ENCODE peak calls at places on chromosomes 2 and 18, in nine cellular contexts. K is sigmoid colon, V is Panc1, A is cardiac muscle cell, F is BJ, D is aorta, H is HCT116, U is cardiac fibroblast, O is epithelial cell of proximal tubule. Z is an unnamed sample.
A peak's percentile ranks its signal among the peaks of the same experiment; 100 is the strongest.

GRCh38 chr2:80048296-80048695 is 256.3 kb downstream of the LRRTM1 start:
- DNase-seq in K (no peak), V (no peak), A (no peak), F (no peak), D (no peak), H (no peak), U (no peak), O (no peak), Z (no peak)

GRCh38 chr2:96949701-96950350 is 36.6 kb downstream of the FAM178B start:
- DNase-seq in K (no peak), V (no peak), A (no peak), F (no peak), D (peak; percentile 40), H (no peak), U (no peak), O (no peak), Z (no peak)

GRCh38 chr2:110678457-110679336 is 834 bp upstream of the BUB1 start:
- DNase-seq in K (peak; percentile 67), V (no peak), A (peak; percentile 46), F (no peak), D (peak; percentile 43), H (no peak), U (peak; percentile 20), O (no peak), Z (no peak)

GRCh38 chr18:26710460-26711096 is 154.9 kb downstream of the AQP4 start:
- DNase-seq in K (no peak), V (no peak), A (peak; percentile 8), F (no peak), D (no peak), H (no peak), U (no peak), O (no peak), Z (no peak)

GRCh38 chr2:237459741-237460174 is 27.3 kb upstream of the MLPH start:
- DNase-seq in K (no peak), V (no peak), A (peak; percentile 60), F (peak; percentile 73), D (no peak), H (no peak), U (peak; percentile 96), O (no peak), Z (no peak)

GRCh38 chr2:224561234-224562005 is 23.7 kb downstream of the CUL3 start:
- DNase-seq in K (no peak), V (no peak), A (peak; percentile 13), F (no peak), D (no peak), H (no peak), U (no peak), O (no peak), Z (no peak)

GRCh38 chr2:9996321-9996720 is 44.8 kb downstream of the GRHL1 start:
- DNase-seq in K (no peak), V (no peak), A (no peak), F (no peak), D (no peak), H (no peak), U (no peak), O (no peak), Z (no peak)

GRCh38 chr2:27194538-27195354 is 17.1 kb upstream of the ATRAID start:
- DNase-seq in K (no peak), V (no peak), A (no peak), F (no peak), D (no peak), H (no peak), U (peak; percentile 45), O (peak; percentile 72), Z (no peak)

GRCh38 chr18:58991127-58991798 is 126.6 kb downstream of the ZNF532 start:
- DNase-seq in K (no peak), V (no peak), A (peak; percentile 17), F (no peak), D (no peak), H (no peak), U (peak; percentile 44), O (peak; percentile 53), Z (no peak)

GRCh38 chr2:42314892-42315468 is 46.0 kb downstream of the COX7A2L start:
- DNase-seq in K (no peak), V (peak; percentile 67), A (peak; percentile 91), F (peak; percentile 90), D (no peak), H (no peak), U (peak; percentile 96), O (peak; percentile 60), Z (peak; percentile 87)

GRCh38 chr2:48768669-48769068 is 13.1 kb upstream of the LHCGR start:
- DNase-seq in K (no peak), V (no peak), A (no peak), F (no peak), D (no peak), H (no peak), U (no peak), O (no peak), Z (no peak)

GRCh38 chr2:15983496-15983895 is 43.1 kb downstream of the MYCN start:
- DNase-seq in K (no peak), V (no peak), A (no peak), F (no peak), D (no peak), H (no peak), U (no peak), O (no peak), Z (no peak)

GRCh38 chr2:15919716-15920444 is 20.5 kb upstream of the MYCN start:
- DNase-seq in K (no peak), V (no peak), A (no peak), F (no peak), D (no peak), H (no peak), U (no peak), O (no peak), Z (no peak)

GRCh38 chr2:68514316-68514929 is 47.0 kb downstream of the APLF start:
- DNase-seq in K (no peak), V (no peak), A (no peak), F (no peak), D (no peak), H (no peak), U (no peak), O (no peak), Z (no peak)

GRCh38 chr2:30193104-30193681 is 38.1 kb upstream of the LBH start:
- DNase-seq in K (peak; percentile 60), V (no peak), A (peak; percentile 17), F (no peak), D (no peak), H (no peak), U (no peak), O (no peak), Z (no peak)

GRCh38 chr2:223469270-223470057 is 132.7 kb downstream of the SCG2 start:
- DNase-seq in K (peak; percentile 78), V (no peak), A (peak; percentile 59), F (peak; percentile 56), D (peak; percentile 81), H (no peak), U (peak; percentile 98), O (peak; percentile 99), Z (peak; percentile 67)

GRCh38 chr2:182730486-182730885 is 14.4 kb downstream of the DNAJC10 start:
- DNase-seq in K (no peak), V (no peak), A (no peak), F (no peak), D (no peak), H (no peak), U (no peak), O (no peak), Z (no peak)

GRCh38 chr2:102758433-102758832 is 3.4 kb upstream of the TMEM182 start:
- DNase-seq in K (no peak), V (no peak), A (no peak), F (no peak), D (no peak), H (no peak), U (no peak), O (no peak), Z (no peak)

GRCh38 chr18:33375829-33376228 is 64.7 kb downstream of the CCDC178 start:
- DNase-seq in K (no peak), V (no peak), A (no peak), F (no peak), D (no peak), H (no peak), U (no peak), O (no peak), Z (no peak)

GRCh38 chr2:134136702-134137101 is 117.2 kb upstream of the MGAT5 start:
- DNase-seq in K (no peak), V (no peak), A (no peak), F (no peak), D (no peak), H (no peak), U (no peak), O (no peak), Z (no peak)
- H3K4me3 ChIP-seq in K (no peak overlapping the region), V (no peak overlapping the region), A (no peak overlapping the region), F (peak overlapping the region; percentile 14), D (no peak overlapping the region), H (no peak overlapping the region), U (no peak overlapping the region), O (no peak overlapping the region), Z (peak overlapping the region; percentile 39)

GRCh38 chr2:24402242-24403092 is 42.1 kb upstream of the ITSN2 start:
- DNase-seq in K (no peak), V (no peak), A (no peak), F (no peak), D (no peak), H (no peak), U (no peak), O (no peak), Z (no peak)
- H3K4me3 ChIP-seq in K (peak overlapping the region; percentile 33), V (peak overlapping the region; percentile 31), A (no peak overlapping the region), F (peak overlapping the region; percentile 28), D (no peak overlapping the region), H (no peak overlapping the region), U (peak overlapping the region; percentile 28), O (peak overlapping the region; percentile 16), Z (peak overlapping the region; percentile 12)

DNA sequence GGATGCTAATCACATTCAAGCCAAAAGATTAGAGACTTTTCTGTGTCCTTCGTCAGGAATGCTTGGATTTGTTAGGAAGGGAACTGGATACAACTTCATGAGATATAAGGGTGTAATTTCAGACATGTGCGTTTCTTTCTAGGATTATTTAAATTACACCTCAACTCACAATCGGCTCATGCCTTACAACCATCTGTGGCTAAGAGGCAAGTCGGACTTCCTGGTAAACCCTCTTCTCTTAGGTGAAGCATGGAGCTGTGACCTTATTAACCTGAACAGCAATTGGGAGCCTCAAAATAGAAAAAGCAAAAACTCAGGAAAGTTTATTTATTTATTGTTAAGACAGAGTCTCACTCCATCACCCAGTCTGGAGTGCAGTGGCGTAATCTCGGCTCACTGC is 61.8 kb downstream of the SEMA4F start:
- DNase-seq in K (no peak), V (no peak), A (no peak), F (no peak), D (no peak), H (no peak), U (no peak), O (no peak), Z (no peak)
- H3K4me3 ChIP-seq in K (peak overlapping the region; percentile 52), V (peak overlapping the region; percentile 53), A (peak overlapping the region; percentile 48), F (peak overlapping the region; percentile 51), D (peak overlapping the region; percentile 32), H (peak overlapping the region; percentile 67), U (peak overlapping the region; percentile 45), O (peak overlapping the region; percentile 61), Z (peak overlapping the region; percentile 61)

DNA sequence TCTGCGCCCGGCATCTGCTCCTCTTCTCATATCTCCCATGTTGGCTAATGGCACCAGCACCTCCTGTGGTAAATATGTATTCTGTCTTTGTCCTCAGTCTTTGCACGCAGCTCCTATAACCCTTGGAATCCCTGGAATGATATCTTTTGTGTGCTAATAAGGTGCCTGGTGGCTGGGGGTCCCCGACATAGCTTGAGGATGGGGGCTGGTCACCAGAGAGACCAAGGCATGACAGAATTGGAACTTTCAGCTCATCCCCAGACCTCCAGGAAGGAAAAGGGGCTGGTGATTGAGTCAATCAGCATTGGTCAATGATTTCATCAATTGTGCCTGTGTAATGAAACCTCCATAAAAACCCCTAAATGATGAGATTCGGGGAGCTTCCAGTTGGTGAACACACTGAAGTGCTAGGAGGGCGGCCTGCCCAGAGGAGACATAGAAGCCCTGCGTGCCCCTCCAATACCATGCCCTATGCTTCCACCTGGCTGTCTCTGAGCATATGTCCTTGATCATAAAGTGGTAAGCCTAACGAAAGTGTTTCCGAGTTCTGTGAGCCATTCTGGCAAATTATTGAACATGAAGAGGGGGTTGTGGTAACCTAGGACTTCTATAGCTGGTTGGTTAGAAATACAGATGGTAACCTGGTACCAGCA is 26.6 kb upstream of the KCMF1 start:
- DNase-seq in K (no peak), V (no peak), A (no peak), F (no peak), D (peak; percentile 12), H (no peak), U (no peak), O (no peak), Z (no peak)
- H3K4me3 ChIP-seq in K (no peak overlapping the region), V (no peak overlapping the region), A (no peak overlapping the region), F (no peak overlapping the region), D (no peak overlapping the region), H (no peak overlapping the region), U (no peak overlapping the region), O (no peak overlapping the region), Z (no peak overlapping the region)